ENCODE peak calls at places on chromosome 16, in five cellular contexts. X is brain microvascular endothelial cell, T is pancreas, E is IMR-90, S is heart left ventricle. F is an unnamed sample.

GRCh38 chr16:58501242-58502131 is 1.5 kb downstream of the NDRG4 start:
- DNase-seq in X (no peak), E (no peak), S (no peak), T (peak; percentile 89), F (no peak)

GRCh38 chr16:71472041-71472440 is 10.0 kb upstream of the ZNF23 start:
- DNase-seq in E (no peak), S (no peak), T (no peak), X (no peak), F (no peak)

GRCh38 chr16:13795131-13795530 is 124.8 kb upstream of the ERCC4 start:
- DNase-seq in T (no peak), S (no peak), E (no peak), X (no peak), F (no peak)

GRCh38 chr16:28935924-28936783 is 4.4 kb downstream of the CD19 start:
- DNase-seq in S (peak; percentile 84), T (peak; percentile 69), X (peak; percentile 35), E (peak; percentile 42), F (peak; percentile 94)

GRCh38 chr16:75306102-75306762 is 54.8 kb upstream of the BCAR1 start:
- DNase-seq in S (no peak), T (peak; percentile 41), E (peak; percentile 47), X (peak; percentile 52), F (no peak)

GRCh38 chr16:83898463-83899271 is at the start of gene MLYCD:
- DNase-seq in S (peak; percentile 92), T (peak; percentile 94), E (peak; percentile 58), X (peak; percentile 26), F (peak; percentile 61)

GRCh38 chr16:83835972-83836566 is 28.3 kb downstream of the HSBP1 start:
- DNase-seq in E (peak; percentile 86), S (no peak), X (peak; percentile 59), T (no peak), F (no peak)

GRCh38 chr16:46729326-46729995 is 18.7 kb downstream of the MYLK3 start:
- DNase-seq in T (no peak), E (no peak), X (no peak), S (no peak), F (no peak)

GRCh38 chr16:50573279-50573678 is 25.1 kb downstream of the NKD1 start:
- DNase-seq in T (no peak), S (no peak), E (no peak), X (no peak), F (no peak)

GRCh38 chr16:79672524-79672923 is 72.0 kb upstream of the MAF start:
- DNase-seq in T (no peak), S (no peak), E (no peak), X (no peak), F (no peak)

GRCh38 chr16:84312783-84313382 is 18.2 kb downstream of the WFDC1 start:
- DNase-seq in S (no peak), X (no peak), T (no peak), E (no peak), F (no peak)

GRCh38 chr16:72198021-72198420 is 26.1 kb upstream of the PMFBP1 start:
- DNase-seq in X (peak; percentile 96), S (no peak), E (peak; percentile 80), T (peak; percentile 34), F (no peak)

GRCh38 chr16:51994597-51994996 is 552.3 kb downstream of the TOX3 start:
- DNase-seq in S (peak; percentile 31), X (no peak), E (no peak), T (peak; percentile 93), F (no peak)

GRCh38 chr16:11586375-11586855 is 304 bp downstream of the LITAF start:
- DNase-seq in T (no peak), X (no peak), S (no peak), E (no peak), F (peak; percentile 33)

GRCh38 chr16:61263400-61263799 is 772.8 kb downstream of the CDH8 start:
- DNase-seq in S (no peak), X (no peak), T (no peak), E (no peak), F (no peak)

GRCh38 chr16:19753815-19754643 is 36.0 kb downstream of the IQCK start:
- DNase-seq in X (peak; percentile 49), E (peak; percentile 83), S (no peak), T (no peak), F (no peak)

GRCh38 chr16:48971571-48972071 is 310.0 kb downstream of the CBLN1 start:
- DNase-seq in S (no peak), X (no peak), T (no peak), E (no peak), F (no peak)

GRCh38 chr16:10245002-10245401 is 62.8 kb upstream of the GRIN2A start:
- DNase-seq in E (no peak), X (no peak), T (no peak), S (no peak), F (no peak)

GRCh38 chr16:77951788-77952187 is 70.6 kb upstream of the CLEC3A start:
- DNase-seq in S (no peak), T (no peak), E (no peak), X (no peak), F (no peak)

DNA sequence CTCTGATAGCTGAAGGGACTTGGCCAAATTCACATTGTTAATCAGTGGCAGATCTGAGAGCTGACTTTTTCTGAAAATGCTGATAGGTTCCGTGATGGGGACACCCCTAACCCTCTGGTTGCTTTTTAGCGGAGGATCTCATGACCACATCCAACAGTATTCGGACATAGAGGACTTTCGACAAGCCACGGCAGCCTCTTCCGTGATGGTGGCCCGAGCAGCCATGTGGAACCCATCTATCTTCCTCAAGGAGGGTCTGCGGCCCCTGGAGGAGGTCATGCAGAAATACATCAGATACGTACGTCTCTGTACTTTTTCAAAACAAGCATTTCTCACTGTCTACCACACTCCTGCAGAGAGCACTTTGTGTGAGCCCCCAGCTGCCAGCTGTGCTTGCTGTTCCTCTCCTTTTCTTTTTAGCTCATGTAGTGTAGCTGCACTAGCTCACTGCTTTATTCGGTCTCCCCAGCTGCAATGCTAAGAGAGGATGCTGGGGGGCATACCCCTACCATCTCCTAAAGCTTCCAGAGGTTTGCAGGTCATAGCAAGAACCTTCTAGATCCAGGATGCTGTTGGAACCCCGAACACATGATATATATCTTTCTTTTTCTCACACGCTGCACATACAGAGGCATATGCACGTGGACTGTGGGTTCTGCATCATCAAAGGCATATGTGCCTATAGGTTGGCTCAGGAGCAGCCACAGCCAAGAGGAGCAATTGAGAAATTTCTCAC is 14.2 kb upstream of the NFATC3 start:
- DNase-seq in S (no peak), T (no peak), X (no peak), E (no peak), F (no peak)
- TF ChIP-seq CTCF in S (no peak), T (no peak), X (no peak), E (no peak), F (no peak)

GRCh38 chr16:67013823-67014640 is 14.9 kb upstream of the CBFB start:
- DNase-seq in T (peak; percentile 61), S (peak; percentile 85), X (peak; percentile 18), E (peak; percentile 46), F (no peak)
- TF ChIP-seq CTCF in T (peak; percentile 8), S (peak; percentile 45), X (peak; percentile 14), E (peak; percentile 30), F (peak; percentile 41)

GRCh38 chr16:85574672-85575475 is 38.2 kb upstream of the GSE1 start:
- DNase-seq in T (no peak), S (no peak), E (no peak), X (no peak), F (no peak)

GRCh38 chr16:85573045-85573695 is 40.0 kb upstream of the GSE1 start:
- DNase-seq in T (no peak), S (no peak), E (no peak), X (no peak), F (no peak)

GRCh38 chr16:85575910-85576309 is 37.2 kb upstream of the GSE1 start:
- DNase-seq in S (no peak), E (no peak), T (no peak), X (no peak), F (no peak)

GRCh38 chr16:85571813-85572619 is 41.1 kb upstream of the GSE1 start:
- DNase-seq in S (no peak), X (no peak), E (no peak), T (no peak), F (peak; percentile 71)

GRCh38 chr16:85573696-85574641 is 39.2 kb upstream of the GSE1 start:
- DNase-seq in T (peak; percentile 39), X (peak; percentile 54), E (peak; percentile 78), S (peak; percentile 86), F (no peak)
- TF ChIP-seq CTCF in T (no peak), X (no peak), E (no peak), S (peak; percentile 6), F (no peak)

GRCh38 chr16:55055262-55055661 is 124.6 kb downstream of the IRX5 start:
- DNase-seq in T (no peak), X (no peak), S (no peak), E (no peak), F (no peak)
- TF ChIP-seq CTCF in T (no peak), X (no peak), S (no peak), E (no peak), F (no peak)

DNA sequence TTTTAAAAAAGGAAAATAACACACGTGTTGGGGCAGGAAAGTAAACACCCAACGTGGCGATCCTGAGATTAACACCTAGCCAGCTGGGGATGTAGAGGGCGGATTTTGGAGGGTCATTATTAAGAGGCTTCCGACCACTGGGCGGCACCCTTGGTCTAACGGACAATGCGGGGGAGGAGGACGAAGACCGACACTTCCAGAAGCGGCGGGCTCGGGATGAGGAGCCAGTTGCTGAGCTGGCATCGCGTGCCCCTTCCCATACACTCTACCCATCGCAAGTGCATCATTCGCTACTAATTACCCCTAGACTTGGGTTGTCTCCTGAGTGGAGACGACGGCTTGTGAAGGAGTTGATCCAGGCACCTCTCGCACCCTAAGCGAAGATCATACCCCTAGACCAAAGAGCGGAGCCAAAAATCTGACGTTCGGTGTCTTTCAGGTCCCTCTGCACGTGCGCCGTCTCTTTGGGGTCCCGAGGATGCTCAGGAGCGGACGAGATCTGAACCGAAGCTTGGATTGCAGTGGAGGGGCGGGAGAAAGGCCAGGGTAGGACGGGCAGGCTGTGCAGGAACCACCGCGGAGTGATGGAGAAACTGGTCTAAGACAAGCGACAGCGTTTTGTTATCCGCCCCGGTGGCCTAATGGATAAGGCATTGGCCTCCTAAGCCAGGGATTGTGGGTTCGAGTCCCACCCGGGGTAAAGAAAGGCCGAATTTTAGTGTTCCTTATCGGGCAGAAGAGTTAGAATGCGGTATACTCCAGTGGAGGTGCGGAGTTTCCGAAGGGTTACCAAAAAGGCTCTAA is 17.6 kb downstream of the ZNF213 start:
- DNase-seq in S (peak; percentile 86), X (peak; percentile 91), E (peak; percentile 90), T (peak; percentile 84), F (peak; percentile 71)
- TF ChIP-seq CTCF in S (peak; percentile 57), X (peak; percentile 57), E (peak; percentile 49), T (no peak), F (peak; percentile 42)

F was measured in CD14-positive monocyte.